ENCODE peak calls at places on chromosomes 7 and 10, in ten cellular contexts. Y, F, V, N, Q, P, B, L, D and S are unnamed samples.

GRCh38 chr10:29471483-29471859 is 163.3 kb downstream of the SVIL start:
- DNase-seq in Y (peak), F (no peak), V (peak), N (peak), Q (no peak), P (no peak), B (no peak), L (no peak), D (peak), S (no peak)

GRCh38 chr7:120858299-120858636 is 324 bp upstream of the TSPAN12 start:
- DNase-seq in Y (no peak), F (no peak), V (no peak), N (no peak), Q (no peak), P (no peak), B (no peak), L (no peak), D (no peak), S (no peak)

GRCh38 chr7:124702385-124702784 is 63.2 kb downstream of the GPR37 start:
- DNase-seq in Y (no peak), F (no peak), V (peak), N (no peak), Q (no peak), P (no peak), B (no peak), L (no peak), D (peak), S (no peak)

GRCh38 chr10:68156373-68157185 is 47.3 kb downstream of the MYPN start:
- DNase-seq in Y (peak), F (peak), V (peak), N (peak), Q (no peak), P (peak), B (no peak), L (no peak), D (peak), S (no peak)

GRCh38 chr10:7245505-7245904 is 165.3 kb downstream of the SFMBT2 start:
- DNase-seq in Y (no peak), F (no peak), V (no peak), N (no peak), Q (no peak), P (no peak), B (no peak), L (no peak), D (no peak), S (no peak)

GRCh38 chr10:16904619-16905018 is 87.4 kb upstream of the RSU1 start:
- DNase-seq in Y (peak), F (no peak), V (peak), N (peak), Q (no peak), P (no peak), B (no peak), L (no peak), D (no peak), S (no peak)

GRCh38 chr7:7146837-7147236 is 35.5 kb upstream of the C1GALT1 start:
- DNase-seq in Y (no peak), F (no peak), V (no peak), N (no peak), Q (no peak), P (no peak), B (no peak), L (no peak), D (no peak), S (no peak)

GRCh38 chr7:150858236-150859197 is 6.2 kb downstream of the AOC1 start:
- DNase-seq in Y (no peak), F (no peak), V (no peak), N (no peak), Q (no peak), P (no peak), B (no peak), L (no peak), D (no peak), S (no peak)

GRCh38 chr10:3861785-3862184 is 76.8 kb upstream of the KLF6 start:
- DNase-seq in Y (no peak), F (no peak), V (no peak), N (no peak), Q (peak), P (no peak), B (no peak), L (no peak), D (no peak), S (no peak)

GRCh38 chr10:126259883-126260282 is 128.4 kb downstream of the ADAM12 start:
- DNase-seq in Y (no peak), F (no peak), V (no peak), N (no peak), Q (no peak), P (no peak), B (no peak), L (no peak), D (no peak), S (no peak)

GRCh38 chr10:101012525-101013364 is 13.1 kb downstream of the LZTS2 start:
- DNase-seq in Y (peak), F (peak), V (peak), N (peak), Q (peak), P (peak), B (peak), L (peak), D (peak), S (peak)

GRCh38 chr7:19587291-19587690 is 121.5 kb downstream of the POLR1F start:
- DNase-seq in Y (peak), F (no peak), V (no peak), N (no peak), Q (no peak), P (no peak), B (no peak), L (no peak), D (no peak), S (no peak)

GRCh38 chr10:119447421-119447820 is 95.1 kb downstream of the RGS10 start:
- DNase-seq in Y (no peak), F (no peak), V (no peak), N (no peak), Q (no peak), P (no peak), B (no peak), L (no peak), D (no peak), S (no peak)

GRCh38 chr7:151716339-151716722 is 160.6 kb downstream of the PRKAG2 start:
- DNase-seq in Y (no peak), F (no peak), V (no peak), N (no peak), Q (no peak), P (no peak), B (no peak), L (no peak), D (no peak), S (no peak)

GRCh38 chr10:14244801-14245211 is 85.9 kb downstream of the FRMD4A start:
- DNase-seq in Y (peak), F (no peak), V (peak), N (peak), Q (no peak), P (no peak), B (no peak), L (no peak), D (peak), S (no peak)

GRCh38 chr10:100882251-100882643 is 30.5 kb upstream of the SLF2 start:
- DNase-seq in Y (no peak), F (no peak), V (no peak), N (no peak), Q (no peak), P (no peak), B (no peak), L (no peak), D (no peak), S (no peak)

GRCh38 chr7:102153586-102153948 is 133.1 kb upstream of the SH2B2 start:
- DNase-seq in Y (no peak), F (no peak), V (no peak), N (no peak), Q (no peak), P (no peak), B (no peak), L (no peak), D (no peak), S (no peak)

GRCh38 chr7:97025983-97026704 is 1.5 kb upstream of the DLX5 start:
- DNase-seq in Y (no peak), F (no peak), V (no peak), N (peak), Q (no peak), P (peak), B (no peak), L (no peak), D (no peak), S (no peak)

GRCh38 chr7:19061331-19061730 is 56.1 kb downstream of the TWIST1 start:
- DNase-seq in Y (no peak), F (no peak), V (peak), N (peak), Q (no peak), P (no peak), B (no peak), L (no peak), D (no peak), S (no peak)

GRCh38 chr7:87148332-87148955 is 3.8 kb upstream of the DMTF1 start:
- DNase-seq in Y (peak), F (no peak), V (peak), N (peak), Q (no peak), P (no peak), B (no peak), L (no peak), D (peak), S (no peak)

GRCh38 chr10:12432402-12433189 is 83.2 kb downstream of the CAMK1D start:
- DNase-seq in Y (no peak), F (no peak), V (no peak), N (no peak), Q (no peak), P (no peak), B (no peak), L (peak), D (no peak), S (no peak)

GRCh38 chr7:8582723-8583122 is 149.3 kb downstream of the NXPH1 start:
- DNase-seq in Y (no peak), F (no peak), V (no peak), N (no peak), Q (no peak), P (no peak), B (peak), L (no peak), D (no peak), S (no peak)

GRCh38 chr10:119136084-119136483 is 29.4 kb downstream of the SFXN4 start:
- DNase-seq in Y (peak), F (no peak), V (no peak), N (peak), Q (no peak), P (no peak), B (peak), L (no peak), D (no peak), S (no peak)

GRCh38 chr10:33801705-33802104 is 467.2 kb upstream of the NRP1 start:
- DNase-seq in Y (no peak), F (no peak), V (peak), N (no peak), Q (peak), P (no peak), B (no peak), L (no peak), D (peak), S (no peak)

GRCh38 chr10:114545071-114545470 is 113.0 kb downstream of the ABLIM1 start:
- DNase-seq in Y (no peak), F (no peak), V (peak), N (no peak), Q (no peak), P (no peak), B (no peak), L (no peak), D (peak), S (no peak)

GRCh38 chr10:63644398-63645142 is 123.4 kb downstream of the REEP3 start:
- DNase-seq in Y (no peak), F (no peak), V (peak), N (no peak), Q (no peak), P (no peak), B (no peak), L (no peak), D (no peak), S (no peak)

GRCh38 chr10:95334793-95335120 is 44.0 kb upstream of the PDLIM1 start:
- DNase-seq in Y (no peak), F (no peak), V (no peak), N (no peak), Q (no peak), P (no peak), B (no peak), L (no peak), D (no peak), S (no peak)

GRCh38 chr7:89054364-89054763 is 258.8 kb upstream of the TEX47 start:
- DNase-seq in Y (no peak), F (no peak), V (no peak), N (no peak), Q (no peak), P (no peak), B (no peak), L (no peak), D (no peak), S (no peak)

GRCh38 chr10:36042135-36042534 is 400.0 kb upstream of the FZD8 start:
- DNase-seq in Y (no peak), F (no peak), V (no peak), N (no peak), Q (no peak), P (no peak), B (no peak), L (no peak), D (no peak), S (no peak)
- TF ChIP-seq CTCF in Y (no peak), F (no peak), V (no peak), N (no peak), Q (no peak), P (no peak), B (peak), L (no peak), D (no peak), S (no peak)

GRCh38 chr10:112979927-112980326 is 29.9 kb downstream of the TCF7L2 start:
- DNase-seq in Y (no peak), F (no peak), V (no peak), N (no peak), Q (no peak), P (no peak), B (no peak), L (no peak), D (no peak), S (no peak)
- TF ChIP-seq CTCF in Y (no peak), F (no peak), V (no peak), N (no peak), Q (no peak), P (no peak), B (no peak), L (no peak), D (no peak), S (no peak)

DNA sequence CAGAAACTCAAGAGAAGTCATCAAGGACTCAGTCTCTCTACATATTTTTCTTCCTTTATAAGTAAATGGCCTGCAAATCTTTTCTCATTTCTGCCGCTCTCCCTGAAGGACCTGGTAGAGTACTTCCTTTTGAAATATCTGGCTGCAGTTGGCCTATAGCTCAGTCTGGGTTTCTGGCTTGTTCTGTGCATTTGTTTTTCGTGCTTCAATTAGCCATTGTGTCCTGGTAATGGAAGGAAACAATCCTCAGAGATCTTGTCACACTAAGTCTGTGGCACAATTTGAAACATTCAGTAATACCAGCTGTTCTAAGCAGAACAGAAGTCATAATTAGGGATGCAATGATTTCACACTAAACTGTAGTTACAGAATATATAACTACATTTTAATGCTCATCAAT is 545.0 kb downstream of the NRG3 start:
- DNase-seq in Y (no peak), F (no peak), V (no peak), N (no peak), Q (no peak), P (no peak), B (no peak), L (no peak), D (no peak), S (no peak)
- TF ChIP-seq CTCF in Y (no peak), F (no peak), V (no peak), N (no peak), Q (no peak), P (no peak), B (no peak), L (no peak), D (no peak), S (no peak)

DNA sequence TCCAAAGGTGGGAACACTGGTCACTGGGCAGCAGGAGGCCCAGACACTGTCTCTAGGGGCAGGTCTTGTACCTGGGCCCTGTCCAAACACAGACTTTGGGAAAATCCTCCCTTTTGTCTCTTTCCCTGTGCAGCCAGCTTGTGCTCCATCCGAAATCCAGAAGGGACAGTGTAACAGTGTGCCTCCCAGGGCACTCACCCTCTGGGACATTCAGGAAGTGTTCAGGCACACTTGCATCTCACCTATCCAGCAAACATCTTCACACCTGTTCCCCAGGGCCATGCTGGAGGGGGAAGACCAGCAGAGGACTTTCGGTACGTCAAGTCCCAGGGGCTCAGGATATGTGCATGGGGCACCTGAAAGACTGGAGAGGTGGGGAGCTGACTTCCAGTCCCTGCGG is 38.9 kb downstream of the TNS3 start:
- DNase-seq in Y (no peak), F (no peak), V (no peak), N (no peak), Q (no peak), P (no peak), B (no peak), L (no peak), D (no peak), S (no peak)
- TF ChIP-seq CTCF in Y (no peak), F (no peak), V (no peak), N (no peak), Q (no peak), P (no peak), B (no peak), L (no peak), D (no peak), S (no peak)

DNA sequence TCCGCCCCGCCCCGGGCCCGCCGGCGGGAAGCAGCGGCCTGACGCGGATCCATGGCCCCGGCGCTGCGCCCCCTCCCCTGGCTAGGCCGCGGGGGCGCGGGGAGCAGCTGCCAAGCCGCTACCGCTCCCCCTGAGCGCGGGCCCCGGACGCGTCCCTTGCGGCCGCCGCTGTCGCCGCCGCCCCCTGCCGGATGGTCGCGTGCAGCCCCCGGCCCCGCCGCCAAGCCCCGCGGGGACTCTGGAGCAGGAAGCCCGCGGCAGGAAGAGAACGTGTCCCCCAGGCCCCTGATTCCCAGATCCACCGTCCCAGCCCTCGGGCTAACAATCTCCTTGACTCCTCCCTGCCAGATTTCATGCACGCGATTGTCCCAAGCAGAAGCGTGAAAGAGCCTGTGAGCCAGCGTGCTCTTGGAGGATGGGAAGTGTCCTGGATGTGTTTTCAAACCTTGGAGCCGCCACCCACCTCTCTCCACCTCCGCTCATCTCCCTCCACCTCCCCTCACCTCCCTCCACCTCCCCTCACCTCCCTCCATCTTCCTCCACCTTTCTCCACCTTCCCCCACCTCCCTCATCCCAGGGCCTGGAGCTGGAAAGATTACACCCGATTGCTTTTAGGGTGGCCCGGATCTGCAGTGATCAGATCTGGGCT is 419 bp upstream of the PRTFDC1 start:
- DNase-seq in Y (no peak), F (no peak), V (peak), N (peak), Q (no peak), P (peak), B (no peak), L (no peak), D (no peak), S (peak)
- TF ChIP-seq CTCF in Y (no peak), F (no peak), V (no peak), N (no peak), Q (peak), P (peak), B (peak), L (peak), D (no peak), S (peak)

DNA sequence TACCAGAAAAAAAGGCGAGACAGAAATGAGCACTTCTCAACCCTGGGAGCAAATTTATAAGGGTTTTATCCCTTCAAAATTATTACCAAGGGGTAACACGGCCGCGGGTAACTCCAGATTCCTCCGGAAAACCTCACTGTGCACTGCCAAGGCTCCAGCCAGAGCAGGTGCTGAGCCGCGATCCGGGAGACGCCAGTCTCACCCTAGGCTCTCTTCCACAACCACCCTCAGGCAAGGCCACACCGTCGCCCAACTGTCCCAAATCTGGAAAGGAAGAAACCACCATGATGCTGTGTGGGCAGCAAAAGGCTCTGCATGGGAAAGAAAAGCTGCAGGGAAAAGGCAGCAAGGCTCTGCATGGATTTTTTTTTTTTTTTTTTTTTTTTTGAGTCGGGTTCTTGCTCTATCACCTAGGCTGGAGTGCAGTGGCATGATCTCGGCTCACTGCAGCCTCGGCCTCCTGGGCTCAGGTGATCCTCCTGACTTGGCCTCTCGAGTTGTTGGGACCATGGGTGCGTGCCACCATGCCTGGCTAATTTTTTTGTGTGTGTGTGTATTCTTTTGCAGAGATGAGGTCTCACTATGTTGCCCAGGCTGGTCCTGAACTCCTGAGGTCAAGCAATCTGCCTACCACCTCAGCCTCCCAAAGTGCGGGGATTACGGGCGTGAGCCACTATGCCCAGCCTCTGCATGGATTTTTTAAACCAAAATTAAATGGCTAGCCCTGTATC is 39.0 kb downstream of the MAD1L1 start:
- DNase-seq in Y (no peak), F (no peak), V (no peak), N (no peak), Q (no peak), P (no peak), B (no peak), L (no peak), D (no peak), S (no peak)
- TF ChIP-seq CTCF in Y (no peak), F (no peak), V (no peak), N (no peak), Q (no peak), P (no peak), B (no peak), L (no peak), D (no peak), S (no peak)

DNA sequence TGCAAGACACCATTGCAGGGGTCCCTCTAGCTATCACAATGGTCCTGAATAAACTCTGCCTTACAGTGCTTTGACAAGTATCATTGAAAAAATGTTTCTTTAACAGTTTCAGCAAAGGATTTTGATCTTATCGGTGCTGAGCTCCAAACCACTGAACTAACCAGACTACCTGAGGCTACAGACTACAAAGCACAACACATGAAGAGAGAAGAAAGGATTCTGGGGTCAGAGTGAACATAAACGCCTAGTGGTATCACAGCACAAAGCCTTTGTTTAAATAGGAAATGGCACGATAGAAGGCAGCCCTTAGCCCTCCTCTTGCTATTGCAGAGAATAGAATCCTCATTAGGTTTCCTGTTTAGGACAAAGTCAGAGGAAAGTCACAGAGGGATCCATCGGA is 71.7 kb downstream of the XPNPEP1 start:
- DNase-seq in Y (no peak), F (no peak), V (no peak), N (no peak), Q (no peak), P (no peak), B (no peak), L (no peak), D (no peak), S (no peak)
- TF ChIP-seq CTCF in Y (no peak), F (no peak), V (no peak), N (no peak), Q (no peak), P (no peak), B (no peak), L (no peak), D (no peak), S (no peak)